ENCODE peak calls at places on chromosomes 2 and 18, in eight cellular contexts. Y is neural progenitor cell, E is K562, B is tibial nerve, K is pancreas, D is body of pancreas, J is aorta, N is HCT116. I is an unnamed sample.
A peak's percentile ranks its signal among the peaks of the same experiment; 100 is the strongest.

GRCh38 chr18:36281941-36282340 is 15.6 kb upstream of the FHOD3 start:
- DNase-seq in Y (no peak), E (no peak), B (no peak), K (no peak), D (no peak), J (no peak), N (no peak), I (no peak)

GRCh38 chr2:19872302-19872701 is 29.5 kb downstream of the TTC32 start:
- DNase-seq in Y (no peak), E (no peak), B (no peak), K (no peak), D (no peak), J (no peak), N (no peak), I (no peak)

GRCh38 chr2:231717281-231718180 is 9.2 kb downstream of the PTMA start:
- DNase-seq in Y (no peak), E (peak; percentile 44), B (no peak), K (no peak), D (peak; percentile 36), J (no peak), N (peak; percentile 64), I (peak; percentile 14)

GRCh38 chr2:30965085-30965484 is 157.8 kb upstream of the CAPN13 start:
- DNase-seq in Y (no peak), E (no peak), B (no peak), K (no peak), D (no peak), J (no peak), N (no peak), I (no peak)

GRCh38 chr2:227793148-227793722 is 20.4 kb upstream of the CCL20 start:
- DNase-seq in Y (no peak), E (no peak), B (no peak), K (no peak), D (no peak), J (no peak), N (no peak), I (no peak)

GRCh38 chr2:72094701-72095100 is 53.0 kb downstream of the CYP26B1 start:
- DNase-seq in Y (no peak), E (no peak), B (no peak), K (no peak), D (no peak), J (no peak), N (no peak), I (no peak)

GRCh38 chr2:124283090-124283489 is 258.0 kb downstream of the CNTNAP5 start:
- DNase-seq in Y (no peak), E (no peak), B (no peak), K (no peak), D (no peak), J (no peak), N (no peak), I (no peak)

GRCh38 chr2:10271946-10272345 is 30.8 kb upstream of the HPCAL1 start:
- DNase-seq in Y (no peak), E (no peak), B (no peak), K (peak; percentile 54), D (peak; percentile 77), J (peak; percentile 71), N (no peak), I (no peak)

GRCh38 chr2:46297546-46298271 is 502 bp downstream of the EPAS1 start:
- DNase-seq in Y (peak; percentile 57), E (peak; percentile 79), B (no peak), K (peak; percentile 94), D (peak; percentile 91), J (peak; percentile 91), N (no peak), I (peak; percentile 71)

GRCh38 chr2:188181439-188181838 is 110.2 kb upstream of the GULP1 start:
- DNase-seq in Y (peak; percentile 61), E (no peak), B (no peak), K (no peak), D (no peak), J (no peak), N (no peak), I (no peak)

GRCh38 chr2:69311017-69311416 is 76.0 kb downstream of the GFPT1 start:
- DNase-seq in Y (no peak), E (no peak), B (no peak), K (no peak), D (no peak), J (no peak), N (no peak), I (no peak)

GRCh38 chr2:192016265-192016664 is 169.4 kb upstream of the CAVIN2 start:
- DNase-seq in Y (no peak), E (no peak), B (no peak), K (no peak), D (no peak), J (no peak), N (no peak), I (no peak)

GRCh38 chr2:235799281-235799680 is 305.4 kb downstream of the AGAP1 start:
- DNase-seq in Y (no peak), E (no peak), B (no peak), K (no peak), D (no peak), J (no peak), N (no peak), I (no peak)

GRCh38 chr2:151637284-151637781 is 96.9 kb downstream of the NEB start:
- DNase-seq in Y (no peak), E (no peak), B (no peak), K (no peak), D (peak; percentile 7), J (no peak), N (no peak), I (peak; percentile 63)

GRCh38 chr2:130351495-130352125 is 4.2 kb upstream of the PTPN18 start:
- DNase-seq in Y (no peak), E (no peak), B (no peak), K (no peak), D (no peak), J (no peak), N (no peak), I (no peak)

GRCh38 chr2:97348265-97348664 is 235.3 kb downstream of the ANKRD36 start:
- DNase-seq in Y (peak; percentile 7), E (no peak), B (no peak), K (peak; percentile 24), D (no peak), J (no peak), N (no peak), I (no peak)

GRCh38 chr2:38433607-38433975 is 56.5 kb upstream of the ATL2 start:
- DNase-seq in Y (no peak), E (no peak), B (no peak), K (no peak), D (no peak), J (no peak), N (peak; percentile 71), I (no peak)

DNA sequence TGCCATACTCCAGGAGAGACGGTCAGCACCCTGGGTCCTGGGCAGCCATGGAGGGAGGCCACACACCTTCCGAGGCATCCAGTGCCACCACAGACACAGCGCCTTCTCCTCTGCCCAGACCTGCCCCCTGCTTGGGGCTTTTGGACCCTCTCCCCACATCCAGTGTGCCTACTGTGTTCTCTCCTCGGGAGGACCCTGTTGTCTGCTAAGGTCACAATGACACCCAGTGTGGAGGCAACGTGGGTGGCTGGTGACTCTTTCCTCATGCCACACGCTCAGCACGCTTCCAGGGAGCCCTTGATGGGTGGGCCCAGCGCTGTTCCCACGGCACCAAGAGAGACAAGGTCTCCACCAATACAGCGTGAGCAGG is 251.9 kb downstream of the EIPR1 start:
- DNase-seq in Y (no peak), E (no peak), B (no peak), K (no peak), D (no peak), J (no peak), N (no peak), I (no peak)
- H3K4me3 ChIP-seq in Y (no peak overlapping the region), E (no peak overlapping the region), B (no peak overlapping the region), K (no peak overlapping the region), D (no peak overlapping the region), J (no peak overlapping the region), N (no peak overlapping the region), I (no peak overlapping the region)

GRCh38 chr18:59902180-59902992 is 2.6 kb downstream of the PMAIP1 start:
- DNase-seq in Y (no peak), E (no peak), B (no peak), K (no peak), D (no peak), J (no peak), N (no peak), I (peak; percentile 41)

GRCh38 chr18:59902993-59903610 is 3.3 kb downstream of the PMAIP1 start:
- DNase-seq in Y (no peak), E (no peak), B (no peak), K (no peak), D (no peak), J (no peak), N (no peak), I (no peak)

GRCh38 chr18:59905686-59906091 is 5.9 kb downstream of the PMAIP1 start:
- DNase-seq in Y (no peak), E (no peak), B (no peak), K (no peak), D (no peak), J (no peak), N (no peak), I (no peak)

GRCh38 chr18:59906203-59906602 is 6.4 kb downstream of the PMAIP1 start:
- DNase-seq in Y (no peak), E (no peak), B (no peak), K (no peak), D (no peak), J (no peak), N (no peak), I (no peak)

DNA sequence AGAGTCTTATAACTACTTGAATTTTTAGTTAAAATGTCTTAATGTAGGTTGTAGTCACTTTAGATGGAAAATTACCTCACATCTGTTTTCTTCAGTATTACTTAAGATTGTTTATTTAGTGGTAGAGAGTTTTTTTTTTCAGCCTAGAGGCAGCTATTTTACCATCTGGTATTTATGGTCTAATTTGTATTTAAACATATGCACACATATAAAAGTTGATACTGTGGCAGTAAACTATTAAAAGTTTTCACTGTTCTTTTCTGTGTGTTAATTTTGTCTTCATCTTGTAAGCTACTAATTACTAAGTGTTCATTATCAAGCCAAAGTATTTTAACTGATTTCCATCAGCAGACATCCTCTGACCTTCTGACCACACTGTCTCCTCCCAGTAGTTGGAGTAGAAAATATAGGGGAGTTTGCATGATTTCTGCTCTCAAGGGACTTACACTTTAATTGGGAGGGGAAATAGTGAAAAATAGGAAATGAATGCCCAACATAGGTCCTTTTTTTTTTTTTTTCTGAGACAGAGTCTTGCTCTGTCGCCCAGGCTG is 4.3 kb downstream of the PMAIP1 start:
- DNase-seq in Y (no peak), E (no peak), B (no peak), K (no peak), D (no peak), J (no peak), N (no peak), I (no peak)
- H3K27ac ChIP-seq in Y (no peak overlapping the region), E (no peak overlapping the region), B (no peak overlapping the region), K (no peak overlapping the region), D (no peak overlapping the region), J (no peak overlapping the region), N (no peak overlapping the region), I (peak overlapping the region; percentile 44)

GRCh38 chr2:177826897-177827296 is 245.7 kb downstream of the PDE11A start:
- DNase-seq in Y (no peak), E (no peak), B (no peak), K (no peak), D (no peak), J (no peak), N (no peak), I (no peak)
- H3K4me1 ChIP-seq in Y (peaks cover 7% of the 10 kb centered on the region), E (no peaks in the 10 kb centered on the region), B (no peaks in the 10 kb centered on the region), K (no peaks in the 10 kb centered on the region), D (peaks cover 7% of the 10 kb centered on the region), J (no peaks in the 10 kb centered on the region), N (no peaks in the 10 kb centered on the region), I (no peaks in the 10 kb centered on the region)

DNA sequence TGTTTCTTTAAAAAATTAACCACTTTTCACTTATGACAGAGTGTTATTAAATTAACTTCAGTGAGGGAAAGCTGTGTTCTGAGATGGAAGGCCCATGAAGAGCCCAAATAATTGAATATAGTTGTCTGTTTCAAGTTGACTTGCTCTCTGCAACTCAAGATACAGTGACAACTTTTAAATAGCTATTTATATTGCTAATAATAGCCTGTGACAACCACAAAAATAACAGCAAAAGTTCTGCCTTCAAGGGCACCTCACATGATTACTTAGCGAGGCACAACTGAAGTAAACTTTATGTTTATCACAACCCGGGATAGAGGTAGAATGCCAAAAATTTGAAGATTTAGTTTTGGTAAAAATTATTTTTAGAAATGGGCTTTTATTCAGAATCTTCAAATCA is 167.3 kb upstream of the SCN7A start:
- DNase-seq in Y (no peak), E (no peak), B (no peak), K (no peak), D (no peak), J (no peak), N (no peak), I (no peak)
- H3K4me3 ChIP-seq in Y (no peak overlapping the region), E (no peak overlapping the region), B (no peak overlapping the region), K (no peak overlapping the region), D (no peak overlapping the region), J (no peak overlapping the region), N (no peak overlapping the region), I (no peak overlapping the region)

I was measured in CD8-positive, alpha-beta memory T cell.